ENCODE peak calls at places on chromosomes 12 and 14, in eight cellular contexts. B is IMR-90, X is tibial nerve, J is glutamatergic neuron, G is kidney, T is esophagus squamous epithelium, H is upper lobe of left lung, Y is GM23338. Q is an unnamed sample.

GRCh38 chr12:125143491-125143890 is 78.3 kb downstream of the AACS start:
- DNase-seq in B (peak; percentile 39), X (no peak), J (no peak), G (no peak), T (no peak), H (no peak), Y (no peak), Q (no peak)

GRCh38 chr12:92615703-92616102 is 87.1 kb upstream of the PLEKHG7 start:
- DNase-seq in B (no peak), X (no peak), J (no peak), G (no peak), T (no peak), H (no peak), Y (no peak), Q (no peak)

GRCh38 chr12:34625116-34625515 is 602.8 kb downstream of the ALG10 start:
- DNase-seq in B (no peak), X (no peak), J (no peak), G (no peak), T (no peak), H (no peak), Y (peak; percentile 43), Q (no peak)

GRCh38 chr14:31893156-31893813 is 183.8 kb upstream of the ARHGAP5 start:
- DNase-seq in B (peak; percentile 39), X (no peak), J (no peak), G (no peak), T (no peak), H (no peak), Y (peak; percentile 16), Q (no peak)

GRCh38 chr12:131736807-131737484 is 26.1 kb downstream of the SFSWAP start:
- DNase-seq in B (peak; percentile 70), X (no peak), J (no peak), G (no peak), T (no peak), H (peak; percentile 76), Y (peak; percentile 40), Q (no peak)

GRCh38 chr12:42631507-42631906 is 42.0 kb upstream of the PRICKLE1 start:
- DNase-seq in B (peak; percentile 16), X (no peak), J (no peak), G (no peak), T (no peak), H (no peak), Y (no peak), Q (no peak)

GRCh38 chr14:105075364-105076295 is 10.4 kb upstream of the GPR132 start:
- DNase-seq in B (peak; percentile 52), X (no peak), J (peak; percentile 62), G (peak; percentile 87), T (no peak), H (peak; percentile 84), Y (peak; percentile 44), Q (peak; percentile 89)

GRCh38 chr12:12985817-12986408 is 14.2 kb downstream of the HEBP1 start:
- DNase-seq in B (peak; percentile 17), X (no peak), J (peak; percentile 47), G (no peak), T (no peak), H (no peak), Y (peak; percentile 91), Q (no peak)

GRCh38 chr12:32921397-32921796 is 24.8 kb upstream of the PKP2 start:
- DNase-seq in B (no peak), X (no peak), J (no peak), G (no peak), T (no peak), H (no peak), Y (no peak), Q (no peak)

GRCh38 chr12:130998136-130998535 is 44.4 kb downstream of the ADGRD1 start:
- DNase-seq in B (no peak), X (no peak), J (no peak), G (no peak), T (no peak), H (no peak), Y (no peak), Q (no peak)

GRCh38 chr14:92348154-92348553 is 25.2 kb downstream of the SLC24A4 start:
- DNase-seq in B (no peak), X (no peak), J (no peak), G (no peak), T (no peak), H (no peak), Y (no peak), Q (no peak)

GRCh38 chr12:67035121-67035520 is 234.0 kb upstream of the CAND1 start:
- DNase-seq in B (no peak), X (no peak), J (no peak), G (no peak), T (no peak), H (no peak), Y (peak; percentile 38), Q (no peak)
- TF ChIP-seq CTCF in B (no peak), X (no peak), J (no peak), G (no peak), T (no peak), H (no peak), Y (no peak), Q (no peak)

GRCh38 chr14:60003991-60004390 is 84.0 kb downstream of the LRRC9 start:
- DNase-seq in B (no peak), X (no peak), J (no peak), G (no peak), T (no peak), H (no peak), Y (no peak), Q (no peak)
- TF ChIP-seq CTCF in B (no peak), X (no peak), J (no peak), G (no peak), T (no peak), H (no peak), Y (no peak), Q (no peak)

GRCh38 chr12:82019533-82019932 is 260.4 kb upstream of the PPFIA2 start:
- DNase-seq in B (no peak), X (no peak), J (no peak), G (no peak), T (no peak), H (no peak), Y (peak; percentile 53), Q (no peak)
- TF ChIP-seq CTCF in B (no peak), X (no peak), J (no peak), G (peak; percentile 7), T (no peak), H (peak; percentile 16), Y (peak; percentile 61), Q (no peak)

GRCh38 chr14:65940056-65940735 is 527.7 kb downstream of the FUT8 start:
- DNase-seq in B (no peak), X (no peak), J (peak; percentile 54), G (no peak), T (no peak), H (no peak), Y (peak; percentile 26), Q (peak; percentile 29)
- TF ChIP-seq CTCF in B (peak; percentile 1), X (no peak), J (peak; percentile 63), G (no peak), T (peak; percentile 22), H (no peak), Y (peak; percentile 27), Q (no peak)

DNA sequence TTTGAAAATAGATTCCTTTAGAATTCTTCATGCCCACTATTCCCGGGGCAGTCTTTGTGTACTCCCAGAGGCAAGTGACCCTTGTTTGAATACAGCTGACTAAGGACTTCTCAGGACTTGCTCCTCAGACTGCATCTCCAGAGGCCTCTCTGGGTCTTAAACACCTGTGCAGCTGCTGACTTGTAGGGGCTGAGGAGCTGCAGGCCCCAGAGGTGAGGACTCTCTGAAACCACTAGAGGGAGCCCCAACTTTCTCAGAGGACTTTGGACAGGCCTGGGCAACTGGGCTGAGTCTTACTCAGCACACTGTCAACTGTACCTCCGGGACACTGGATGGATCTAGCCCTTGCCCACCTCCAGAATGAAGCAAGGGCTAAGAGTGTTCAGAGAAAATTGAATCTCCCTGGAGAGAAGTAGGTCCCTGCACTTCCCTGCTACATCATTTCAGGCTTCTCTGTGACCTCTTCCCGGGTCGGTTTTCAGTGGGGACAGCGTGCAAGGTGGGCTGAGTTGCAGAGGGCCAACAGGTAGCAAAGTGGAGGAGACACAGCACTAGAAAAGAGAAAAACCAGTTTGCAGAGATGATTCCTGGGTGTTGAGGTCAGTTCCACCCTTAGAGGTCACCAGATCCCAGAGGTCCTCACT is 164.6 kb downstream of the TMEM117 start:
- DNase-seq in B (peak; percentile 31), X (no peak), J (peak; percentile 24), G (no peak), T (no peak), H (no peak), Y (peak; percentile 89), Q (peak; percentile 49)
- TF ChIP-seq CTCF in B (peak; percentile 39), X (no peak), J (peak; percentile 75), G (peak; percentile 42), T (peak; percentile 58), H (peak; percentile 31), Y (peak; percentile 83), Q (peak; percentile 42)

GRCh38 chr12:5690240-5690639 is 254.8 kb downstream of the ANO2 start:
- DNase-seq in B (no peak), X (no peak), J (no peak), G (no peak), T (no peak), H (no peak), Y (no peak), Q (no peak)

GRCh38 chr12:5688226-5688625 is 256.3 kb downstream of the NTF3 start:
- DNase-seq in B (no peak), X (no peak), J (no peak), G (no peak), T (no peak), H (no peak), Y (no peak), Q (no peak)

GRCh38 chr12:5692850-5693249 is 252.2 kb downstream of the ANO2 start:
- DNase-seq in B (no peak), X (no peak), J (no peak), G (no peak), T (no peak), H (no peak), Y (no peak), Q (no peak)

GRCh38 chr12:5691943-5692342 is 253.1 kb downstream of the ANO2 start:
- DNase-seq in B (peak; percentile 10), X (no peak), J (no peak), G (no peak), T (no peak), H (no peak), Y (no peak), Q (no peak)

DNA sequence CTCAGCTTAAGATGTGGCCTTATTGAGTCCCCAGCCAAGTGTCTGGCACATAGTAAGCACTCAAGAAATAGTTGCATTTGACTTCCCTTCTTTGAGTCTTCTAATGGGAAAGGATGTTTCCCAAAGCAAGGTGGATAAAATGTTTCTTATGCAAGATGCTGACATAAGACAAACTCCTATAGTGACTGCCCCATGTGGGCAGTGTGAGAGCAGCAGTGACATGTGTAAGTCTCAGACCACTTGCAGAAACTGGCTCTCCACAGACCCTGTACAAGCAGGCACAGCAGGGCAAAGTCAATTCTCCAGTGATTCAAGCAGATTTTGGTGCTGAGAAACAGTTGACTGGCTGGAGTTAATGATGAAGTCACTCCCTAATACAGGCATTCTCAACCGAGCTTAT is 255.3 kb downstream of the ANO2 start:
- DNase-seq in B (no peak), X (no peak), J (no peak), G (no peak), T (no peak), H (no peak), Y (peak; percentile 24), Q (no peak)
- TF ChIP-seq CTCF in B (no peak), X (no peak), J (no peak), G (no peak), T (no peak), H (no peak), Y (no peak), Q (no peak)

Q was measured in GM20000.